ENCODE peak calls at places on chromosome 11, in four cellular contexts. K, H, D and B are unnamed samples.

GRCh38 chr11:40129276-40129675 is 1330.2 kb downstream of the LRRC4C start:
- DNase-seq in K (no peak), H (no peak), D (no peak), B (no peak)

GRCh38 chr11:8809605-8810272 is 101.2 kb upstream of the AKIP1 start:
- DNase-seq in K (no peak), H (peak), D (no peak), B (no peak)

GRCh38 chr11:45361551-45361950 is 75.4 kb upstream of the SYT13 start:
- DNase-seq in K (no peak), H (no peak), D (no peak), B (no peak)

GRCh38 chr11:7448126-7448525 is 37.2 kb upstream of the OLFML1 start:
- DNase-seq in K (no peak), H (no peak), D (no peak), B (no peak)

GRCh38 chr11:70637949-70638598 is 239.7 kb downstream of the CTTN start:
- DNase-seq in K (no peak), H (peak), D (no peak), B (no peak)

GRCh38 chr11:44397586-44398178 is 87.7 kb upstream of the ALX4 start:
- DNase-seq in K (no peak), H (no peak), D (peak), B (no peak)

GRCh38 chr11:10651579-10652361 is 41.8 kb downstream of the IRAG1 start:
- DNase-seq in K (no peak), H (no peak), D (no peak), B (no peak)

GRCh38 chr11:47355283-47356128 is 3.0 kb upstream of the MYBPC3 start:
- DNase-seq in K (peak), H (peak), D (peak), B (peak)

GRCh38 chr11:101555366-101555765 is 28.4 kb downstream of the TRPC6 start:
- DNase-seq in K (peak), H (no peak), D (no peak), B (no peak)

GRCh38 chr11:45704133-45704532 is 38.7 kb upstream of the CHST1 start:
- DNase-seq in K (no peak), H (no peak), D (no peak), B (no peak)

GRCh38 chr11:125082611-125083311 is 19.7 kb downstream of the SLC37A2 start:
- DNase-seq in K (peak), H (peak), D (no peak), B (no peak)

GRCh38 chr11:46920709-46921108 is 2.4 kb upstream of the LRP4 start:
- DNase-seq in K (peak), H (peak), D (no peak), B (peak)

GRCh38 chr11:126949066-126949945 is 51.3 kb downstream of the KIRREL3 start:
- DNase-seq in K (peak), H (no peak), D (no peak), B (no peak)

GRCh38 chr11:62786318-62787004 is 741 bp upstream of the TMEM179B start:
- DNase-seq in K (peak), H (peak), D (peak), B (peak)

GRCh38 chr11:7551571-7551970 is 37.8 kb downstream of the PPFIBP2 start:
- DNase-seq in K (peak), H (no peak), D (no peak), B (no peak)

GRCh38 chr11:130212431-130212961 is 52.9 kb downstream of the ST14 start:
- DNase-seq in K (no peak), H (no peak), D (no peak), B (no peak)

GRCh38 chr11:12445001-12445400 is 67.6 kb downstream of the PARVA start:
- DNase-seq in K (no peak), H (no peak), D (no peak), B (no peak)

GRCh38 chr11:76918941-76919386 is 58.2 kb downstream of the ACER3 start:
- DNase-seq in K (peak), H (peak), D (peak), B (peak)

GRCh38 chr11:93986716-93987115 is 34.4 kb upstream of the HEPHL1 start:
- DNase-seq in K (peak), H (no peak), D (no peak), B (peak)

GRCh38 chr11:35412285-35412684 is 7.1 kb downstream of the SLC1A2 start:
- DNase-seq in K (peak), H (no peak), D (peak), B (peak)

GRCh38 chr11:15104166-15104565 is 10.6 kb upstream of the INSC start:
- DNase-seq in K (peak), H (no peak), D (no peak), B (no peak)

GRCh38 chr11:95111923-95112540 is 22.4 kb downstream of the ENDOD1 start:
- DNase-seq in K (no peak), H (no peak), D (no peak), B (no peak)

GRCh38 chr11:35242843-35243242 is 103.9 kb downstream of the CD44 start:
- DNase-seq in K (no peak), H (no peak), D (no peak), B (no peak)

GRCh38 chr11:119717839-119718534 is 11.0 kb downstream of the NECTIN1 start:
- DNase-seq in K (no peak), H (peak), D (no peak), B (no peak)
- TF ChIP-seq MAZ in K (no peak), H (no peak), D (no peak), B (no peak)

GRCh38 chr11:116148056-116148455 is 624.7 kb downstream of the BUD13 start:
- DNase-seq in K (no peak), H (no peak), D (no peak), B (no peak)
- TF ChIP-seq MAZ in K (no peak), H (no peak), D (no peak), B (no peak)

GRCh38 chr11:64876226-64876750 is 2.1 kb downstream of the EHD1 start:
- DNase-seq in K (no peak), H (no peak), D (no peak), B (no peak)
- TF ChIP-seq MAZ in K (no peak), H (no peak), D (no peak), B (no peak)

DNA sequence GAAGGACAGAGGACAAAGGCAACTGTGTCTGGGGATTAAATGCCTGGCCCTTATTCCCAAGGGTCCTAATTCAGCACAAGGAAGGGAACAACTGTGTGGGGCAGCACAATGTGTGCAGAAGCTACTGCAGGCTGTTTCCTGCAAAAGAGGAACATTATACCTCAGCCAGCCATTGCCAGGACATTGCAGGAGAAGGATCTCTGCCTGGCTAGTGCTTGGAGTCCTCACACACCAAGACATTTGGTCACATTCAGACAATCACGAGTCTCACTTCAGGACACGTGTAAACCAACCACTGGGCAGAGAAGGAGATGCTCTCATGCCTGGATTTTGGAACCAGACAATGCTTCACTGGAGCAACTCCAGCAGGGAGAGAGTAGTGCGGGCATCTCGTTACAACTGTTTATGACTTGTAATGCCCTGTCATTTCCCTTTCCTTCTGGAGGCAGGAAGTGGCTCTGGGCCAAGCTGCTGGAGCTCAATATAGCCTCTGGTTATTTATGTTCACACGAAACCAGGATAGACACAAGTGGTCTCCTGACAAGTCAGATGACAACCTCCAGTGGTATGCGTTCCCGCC is 23.9 kb upstream of the ZC3H12C start:
- DNase-seq in K (peak), H (no peak), D (peak), B (no peak)
- TF ChIP-seq MAZ in K (no peak), H (no peak), D (no peak), B (no peak)

GRCh38 chr11:119285431-119285830 is 31.5 kb downstream of the MCAM start:
- DNase-seq in K (no peak), H (no peak), D (no peak), B (no peak)
- TF ChIP-seq MAZ in K (no peak), H (no peak), D (no peak), B (no peak)

DNA sequence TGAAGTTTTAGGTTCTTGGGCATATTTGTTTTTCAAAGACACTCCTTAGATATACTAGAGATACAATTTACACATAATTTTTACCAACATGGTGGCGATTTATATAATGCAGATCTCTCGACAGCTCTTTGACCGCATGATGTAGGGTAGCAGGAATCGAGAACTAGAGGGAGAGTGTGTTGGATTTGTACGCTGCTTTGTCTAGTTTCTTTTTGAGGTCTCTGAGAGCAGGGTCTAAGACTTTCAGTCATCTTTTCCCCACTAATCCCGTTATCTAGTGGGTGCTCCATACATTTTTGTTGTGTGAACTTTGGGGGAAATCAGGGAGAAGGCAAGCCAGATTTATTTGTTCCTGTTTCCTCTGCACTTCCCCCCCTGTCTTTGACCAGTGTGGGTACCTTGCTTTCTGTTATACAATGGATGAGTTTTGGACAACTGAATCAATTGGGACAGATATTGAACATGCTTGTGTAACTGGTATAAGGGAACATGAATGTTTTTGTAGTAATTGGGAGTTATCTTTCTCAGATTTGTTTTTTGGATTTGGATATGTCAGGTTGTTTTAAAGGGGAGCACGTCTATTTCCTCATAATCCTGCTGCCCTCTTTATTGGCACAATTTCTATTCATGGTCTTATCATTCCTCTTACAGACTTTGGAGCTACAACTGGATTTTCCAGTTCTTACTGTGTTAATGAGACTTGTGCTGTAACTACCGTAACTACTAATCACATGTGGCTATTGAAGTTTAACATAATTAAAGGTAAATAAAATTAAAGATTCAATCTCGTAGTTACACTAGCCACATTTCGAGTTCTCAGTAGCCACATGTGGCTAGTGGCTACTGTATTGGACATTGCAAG is 1.7 kb downstream of the FDX1 start:
- DNase-seq in K (peak), H (no peak), D (no peak), B (no peak)
- TF ChIP-seq MAZ in K (no peak), H (no peak), D (no peak), B (no peak)

DNA sequence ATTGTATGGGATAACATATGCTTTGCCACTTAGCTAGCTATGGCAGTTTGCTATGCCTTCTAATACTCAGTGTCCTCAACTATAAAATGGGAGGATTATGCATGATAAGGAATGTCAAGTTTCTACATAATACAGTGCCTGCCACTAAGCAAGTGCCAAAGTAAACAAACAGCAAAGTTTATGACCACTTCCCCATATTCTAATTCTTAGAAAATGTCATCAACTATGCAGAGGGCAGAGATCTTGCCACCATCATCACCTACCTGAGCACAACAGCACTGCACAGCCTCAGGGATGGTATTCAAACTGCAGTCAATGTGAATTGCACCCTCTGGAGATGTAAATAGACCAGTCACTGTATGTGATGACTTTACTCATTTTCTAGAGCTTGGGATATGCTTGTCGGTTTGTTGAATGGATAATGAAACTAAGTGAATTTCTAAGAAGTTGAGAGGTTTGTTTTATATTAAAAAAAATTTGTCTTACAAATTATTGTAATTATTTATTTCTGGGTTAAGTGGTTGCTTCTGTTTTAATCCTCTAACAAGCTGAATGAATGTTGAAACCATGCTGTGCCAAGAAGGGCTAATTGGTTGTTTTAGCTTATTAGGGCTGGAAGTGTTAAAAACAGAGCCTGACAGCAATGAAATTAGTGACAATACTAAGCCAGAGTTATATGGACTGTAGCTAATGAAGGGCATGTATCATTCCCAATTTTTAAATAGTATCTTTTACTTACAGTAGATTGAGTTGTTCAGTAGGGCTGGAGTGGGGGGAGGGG is 398.4 kb downstream of the CNTN5 start:
- DNase-seq in K (no peak), H (no peak), D (no peak), B (no peak)
- TF ChIP-seq MAZ in K (no peak), H (no peak), D (no peak), B (no peak)

GRCh38 chr11:1167751-1168231 is 10.0 kb downstream of the MUC5AC start:
- DNase-seq in K (no peak), H (no peak), D (no peak), B (no peak)

GRCh38 chr11:1165256-1166041 is 7.7 kb downstream of the MUC5AC start:
- DNase-seq in K (no peak), H (no peak), D (no peak), B (no peak)

GRCh38 chr11:1168721-1169161 is 11.0 kb downstream of the MUC5AC start:
- DNase-seq in K (no peak), H (no peak), D (no peak), B (no peak)

GRCh38 chr11:1168256-1168655 is 10.5 kb downstream of the MUC5AC start:
- DNase-seq in K (no peak), H (no peak), D (no peak), B (no peak)

GRCh38 chr11:1167256-1167655 is 9.5 kb downstream of the MUC5AC start:
- DNase-seq in K (no peak), H (no peak), D (no peak), B (no peak)
- TF ChIP-seq MAZ in K (no peak), H (no peak), D (no peak), B (no peak)

GRCh38 chr11:728901-729491 is 18.3 kb upstream of the TALDO1 start:
- DNase-seq in K (no peak), H (no peak), D (no peak), B (no peak)
- TF ChIP-seq MAZ in K (no peak), H (no peak), D (no peak), B (no peak)

DNA sequence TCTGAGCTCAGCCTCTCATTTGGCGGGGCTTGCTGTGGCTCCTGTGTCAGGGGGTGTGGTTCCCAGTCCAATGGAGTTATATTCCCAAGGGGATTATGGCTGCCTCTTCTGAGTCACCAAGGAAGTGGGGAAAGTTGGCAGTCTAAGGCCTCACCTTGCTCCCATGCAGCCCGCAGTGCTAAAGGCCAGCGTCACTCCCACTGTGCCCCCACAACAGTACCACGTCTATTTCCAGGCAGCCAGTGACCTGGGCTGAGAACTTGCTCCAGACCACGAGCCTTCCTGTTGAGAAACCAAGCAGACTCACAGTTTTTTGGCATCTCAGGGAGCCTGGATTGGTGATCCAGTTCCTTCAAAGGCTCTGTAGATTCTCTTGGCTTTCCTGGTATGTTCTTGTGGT is 45.6 kb downstream of the OR2AT4 start:
- DNase-seq in K (no peak), H (no peak), D (no peak), B (no peak)
- TF ChIP-seq MAZ in K (no peak), H (no peak), D (no peak), B (no peak)